ENCODE peak calls at places on chromosomes 1 and 21, in ten cellular contexts. I, L, D, V, O, H, Q, Y, W and Z are unnamed samples.

GRCh38 chr1:25725482-25725881 is 74.5 kb upstream of the SELENON start:
- DNase-seq in I (no peak), L (no peak), D (no peak), V (no peak), O (no peak), H (no peak), Q (no peak), Y (no peak), W (no peak), Z (no peak)

GRCh38 chr1:227734546-227734857 is 600 bp downstream of the JMJD4 start:
- DNase-seq in I (no peak), L (no peak), D (no peak), V (no peak), O (no peak), H (no peak), Q (no peak), Y (no peak), W (peak; percentile 13), Z (no peak)

GRCh38 chr1:6260433-6260934 is 414 bp downstream of the GPR153 start:
- DNase-seq in I (no peak), L (no peak), D (peak; percentile 42), V (no peak), O (no peak), H (peak; percentile 30), Q (no peak), Y (no peak), W (peak; percentile 45), Z (no peak)

GRCh38 chr1:98467122-98467521 is 194.4 kb upstream of the SNX7 start:
- DNase-seq in I (no peak), L (no peak), D (no peak), V (no peak), O (no peak), H (no peak), Q (no peak), Y (no peak), W (no peak), Z (no peak)

GRCh38 chr1:48793863-48794262 is 17.2 kb upstream of the BEND5 start:
- DNase-seq in I (no peak), L (no peak), D (no peak), V (no peak), O (no peak), H (no peak), Q (no peak), Y (no peak), W (no peak), Z (no peak)

GRCh38 chr1:178307264-178307663 is 189.5 kb downstream of the CLEC20A start:
- DNase-seq in I (no peak), L (no peak), D (no peak), V (no peak), O (no peak), H (no peak), Q (no peak), Y (no peak), W (no peak), Z (no peak)

GRCh38 chr21:44778094-44778493 is 23.5 kb downstream of the UBE2G2 start:
- DNase-seq in I (no peak), L (no peak), D (no peak), V (no peak), O (no peak), H (no peak), Q (no peak), Y (no peak), W (no peak), Z (no peak)

GRCh38 chr1:53328009-53328489 is at the start of gene LRP8:
- DNase-seq in I (peak; percentile 21), L (peak; percentile 75), D (peak; percentile 86), V (no peak), O (peak; percentile 65), H (peak; percentile 68), Q (peak; percentile 75), Y (peak; percentile 57), W (peak; percentile 75), Z (no peak)

GRCh38 chr1:42165511-42166210 is 1.1 kb upstream of the GUCA2A start:
- DNase-seq in I (no peak), L (peak; percentile 64), D (peak; percentile 26), V (no peak), O (peak; percentile 94), H (peak; percentile 77), Q (no peak), Y (peak; percentile 32), W (peak; percentile 76), Z (peak; percentile 92)

GRCh38 chr1:7469255-7469938 is 301.7 kb upstream of the VAMP3 start:
- DNase-seq in I (no peak), L (no peak), D (no peak), V (no peak), O (no peak), H (no peak), Q (no peak), Y (peak; percentile 38), W (peak; percentile 73), Z (peak; percentile 35)

GRCh38 chr1:75901371-75901770 is 30.8 kb downstream of the ASB17 start:
- DNase-seq in I (no peak), L (no peak), D (no peak), V (no peak), O (peak; percentile 41), H (no peak), Q (no peak), Y (no peak), W (no peak), Z (no peak)

GRCh38 chr21:27104749-27105439 is 138.0 kb upstream of the ADAMTS5 start:
- DNase-seq in I (no peak), L (no peak), D (no peak), V (no peak), O (no peak), H (no peak), Q (no peak), Y (peak; percentile 22), W (peak; percentile 33), Z (peak; percentile 67)

GRCh38 chr1:230382060-230382491 is 44.1 kb downstream of the PGBD5 start:
- DNase-seq in I (no peak), L (no peak), D (no peak), V (no peak), O (no peak), H (no peak), Q (no peak), Y (no peak), W (peak; percentile 33), Z (peak; percentile 18)

GRCh38 chr1:224504642-224505041 is 70.0 kb upstream of the WDR26 start:
- DNase-seq in I (no peak), L (no peak), D (no peak), V (no peak), O (no peak), H (no peak), Q (no peak), Y (no peak), W (no peak), Z (no peak)

GRCh38 chr1:97680894-97681293 is 239.9 kb downstream of the DPYD start:
- DNase-seq in I (no peak), L (no peak), D (no peak), V (no peak), O (peak; percentile 62), H (no peak), Q (no peak), Y (no peak), W (no peak), Z (peak; percentile 13)

GRCh38 chr1:203692565-203693470 is 66.2 kb downstream of the ATP2B4 start:
- DNase-seq in I (peak; percentile 85), L (no peak), D (no peak), V (peak; percentile 52), O (no peak), H (peak; percentile 87), Q (no peak), Y (peak; percentile 97), W (peak; percentile 98), Z (peak; percentile 98)

GRCh38 chr1:232037774-232038388 is 411.3 kb downstream of the DISC1 start:
- DNase-seq in I (no peak), L (no peak), D (no peak), V (no peak), O (no peak), H (no peak), Q (no peak), Y (no peak), W (no peak), Z (no peak)

GRCh38 chr1:94698759-94699502 is 121.2 kb upstream of the SLC44A3 start:
- DNase-seq in I (no peak), L (no peak), D (no peak), V (no peak), O (no peak), H (no peak), Q (no peak), Y (peak; percentile 48), W (peak; percentile 94), Z (peak; percentile 47)

GRCh38 chr1:221672160-221672762 is 69.6 kb downstream of the DUSP10 start:
- DNase-seq in I (no peak), L (no peak), D (no peak), V (no peak), O (no peak), H (no peak), Q (no peak), Y (peak; percentile 83), W (peak; percentile 75), Z (peak; percentile 60)

GRCh38 chr1:51583532-51583931 is 33.4 kb upstream of the OSBPL9 start:
- DNase-seq in I (peak; percentile 74), L (no peak), D (no peak), V (peak; percentile 97), O (no peak), H (peak; percentile 73), Q (no peak), Y (peak; percentile 88), W (no peak), Z (peak; percentile 17)

GRCh38 chr1:213201380-213202155 is 150.5 kb downstream of the RPS6KC1 start:
- DNase-seq in I (no peak), L (no peak), D (no peak), V (no peak), O (no peak), H (no peak), Q (no peak), Y (peak; percentile 24), W (no peak), Z (peak; percentile 63)

GRCh38 chr1:100455478-100456072 is 82.4 kb upstream of the GPR88 start:
- DNase-seq in I (no peak), L (no peak), D (no peak), V (peak; percentile 12), O (peak; percentile 53), H (no peak), Q (no peak), Y (peak; percentile 29), W (no peak), Z (peak; percentile 26)

GRCh38 chr1:43520100-43520828 is 10.4 kb upstream of the PTPRF start:
- DNase-seq in I (no peak), L (no peak), D (no peak), V (no peak), O (no peak), H (no peak), Q (no peak), Y (no peak), W (no peak), Z (no peak)

GRCh38 chr1:185719021-185719420 is 15.2 kb upstream of the HMCN1 start:
- DNase-seq in I (peak; percentile 25), L (no peak), D (peak; percentile 57), V (no peak), O (no peak), H (no peak), Q (no peak), Y (peak; percentile 96), W (peak; percentile 93), Z (peak; percentile 99)

GRCh38 chr1:154478639-154479038 is 23.4 kb upstream of the TDRD10 start:
- DNase-seq in I (no peak), L (no peak), D (no peak), V (no peak), O (no peak), H (no peak), Q (no peak), Y (peak; percentile 30), W (peak; percentile 10), Z (peak; percentile 34)

GRCh38 chr1:235093013-235093618 is 35.5 kb downstream of the TOMM20 start:
- DNase-seq in I (no peak), L (no peak), D (peak; percentile 40), V (peak; percentile 73), O (no peak), H (peak; percentile 63), Q (no peak), Y (peak; percentile 71), W (peak; percentile 38), Z (peak; percentile 49)

GRCh38 chr1:23597635-23598388 is 38.5 kb upstream of the ID3 start:
- DNase-seq in I (no peak), L (no peak), D (no peak), V (no peak), O (no peak), H (no peak), Q (no peak), Y (no peak), W (no peak), Z (no peak)

GRCh38 chr1:51842255-51842654 is 36.3 kb downstream of the NRDC start:
- DNase-seq in I (no peak), L (no peak), D (no peak), V (no peak), O (peak; percentile 30), H (no peak), Q (no peak), Y (no peak), W (peak; percentile 8), Z (no peak)